ENCODE peak calls at places on chromosomes 12 and 14, in six cellular contexts. V, L, I, K, S and D are unnamed samples. For H3K36me3, the result is how much of the 10 kb centered on the place peaks cover.

GRCh38 chr14:61562321-61563161 is 132.8 kb upstream of the HIF1A start:
- DNase-seq in V (no peak), L (peak), I (peak), K (no peak), S (no peak), D (peak)

GRCh38 chr12:74317078-74317581 is 220.5 kb upstream of the ATXN7L3B start:
- DNase-seq in V (peak), L (no peak), I (no peak), K (peak), S (no peak), D (peak)

GRCh38 chr12:1842905-1843640 is 22.7 kb downstream of the LRTM2 start:
- DNase-seq in V (no peak), L (no peak), I (no peak), K (no peak), S (peak), D (no peak)

GRCh38 chr12:79690156-79690605 is 583 bp downstream of the PAWR start:
- DNase-seq in V (peak), L (peak), I (peak), K (no peak), S (peak), D (peak)

GRCh38 chr14:98957211-98958047 is 314.6 kb downstream of the BCL11B start:
- DNase-seq in V (no peak), L (no peak), I (peak), K (no peak), S (peak), D (no peak)

GRCh38 chr12:7042847-7043246 is 17.7 kb upstream of the C1S start:
- DNase-seq in V (no peak), L (peak), I (no peak), K (peak), S (no peak), D (peak)

GRCh38 chr14:50383618-50384225 is 13.0 kb downstream of the CDKL1 start:
- DNase-seq in V (no peak), L (no peak), I (no peak), K (peak), S (no peak), D (peak)

GRCh38 chr12:65162609-65163008 is 6.8 kb upstream of the LEMD3 start:
- DNase-seq in V (no peak), L (no peak), I (no peak), K (no peak), S (no peak), D (no peak)

GRCh38 chr14:35159742-35160409 is 37.5 kb downstream of the PRORP start:
- DNase-seq in V (no peak), L (peak), I (peak), K (no peak), S (no peak), D (peak)

DNA sequence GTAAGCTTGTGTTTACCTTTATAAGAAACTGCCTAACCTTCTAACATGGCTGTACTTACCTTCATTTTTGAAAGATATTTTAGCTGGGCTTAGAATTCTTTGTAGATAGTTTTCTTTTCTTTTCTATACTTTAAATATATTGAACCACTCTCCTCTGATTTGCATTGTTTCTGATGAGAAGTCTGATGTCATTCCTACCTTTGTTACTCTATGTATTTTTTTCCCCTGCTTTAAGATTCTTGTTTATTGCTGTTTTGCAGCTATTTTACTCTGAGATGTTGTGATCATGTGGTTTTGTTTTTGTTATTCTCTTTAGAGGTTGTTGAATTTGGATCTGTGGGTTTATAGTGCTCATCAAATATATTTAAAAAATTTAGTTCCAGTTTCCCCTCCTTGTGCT is 31.8 kb downstream of the CNOT2 start:
- DNase-seq in V (no peak), L (no peak), I (no peak), K (no peak), S (no peak), D (no peak)
- H3K36me3 ChIP-seq in V (under half), L (under half), I (under half), K (under half), S (under half), D (under half)

GRCh38 chr12:92108651-92109050 is 37.0 kb downstream of the BTG1 start:
- DNase-seq in V (no peak), L (peak), I (no peak), K (peak), S (no peak), D (peak)

GRCh38 chr12:92109613-92110012 is 36.0 kb downstream of the BTG1 start:
- DNase-seq in V (no peak), L (no peak), I (no peak), K (no peak), S (no peak), D (no peak)

GRCh38 chr12:92107094-92107493 is 38.6 kb downstream of the BTG1 start:
- DNase-seq in V (no peak), L (no peak), I (no peak), K (peak), S (no peak), D (no peak)

GRCh38 chr12:92105676-92106075 is 40.0 kb downstream of the BTG1 start:
- DNase-seq in V (no peak), L (no peak), I (no peak), K (no peak), S (no peak), D (no peak)

GRCh38 chr12:92107621-92108131 is 38.0 kb downstream of the BTG1 start:
- DNase-seq in V (peak), L (no peak), I (no peak), K (peak), S (no peak), D (peak)
- H3K23ac ChIP-seq in V (no peak), L (peak), I (no peak), K (no peak), S (no peak), D (no peak)

GRCh38 chr14:51822499-51822898 is 37.9 kb upstream of the GNG2 start:
- DNase-seq in V (no peak), L (no peak), I (no peak), K (no peak), S (no peak), D (no peak)

GRCh38 chr14:51824191-51824590 is 36.2 kb upstream of the GNG2 start:
- DNase-seq in V (no peak), L (no peak), I (no peak), K (no peak), S (no peak), D (no peak)

GRCh38 chr14:51823706-51824105 is 36.7 kb upstream of the GNG2 start:
- DNase-seq in V (no peak), L (peak), I (no peak), K (no peak), S (no peak), D (no peak)

GRCh38 chr14:51825926-51826325 is 34.5 kb upstream of the GNG2 start:
- DNase-seq in V (no peak), L (no peak), I (no peak), K (no peak), S (no peak), D (no peak)

GRCh38 chr14:51828017-51828797 is 32.2 kb upstream of the GNG2 start:
- DNase-seq in V (no peak), L (peak), I (no peak), K (peak), S (no peak), D (peak)
- H3K36me3 ChIP-seq in V (under half), L (under half), I (under half), K (under half), S (under half), D (under half)

GRCh38 chr12:120116792-120117651 is 469 bp upstream of the RAB35 start:
- DNase-seq in V (peak), L (peak), I (peak), K (peak), S (peak), D (peak)

GRCh38 chr12:120117961-120118709 is 1.6 kb upstream of the RAB35 start:
- DNase-seq in V (no peak), L (peak), I (no peak), K (peak), S (no peak), D (peak)

GRCh38 chr12:120115692-120116442 is 686 bp downstream of the RAB35 start:
- DNase-seq in V (no peak), L (peak), I (no peak), K (peak), S (peak), D (peak)

GRCh38 chr12:120115066-120115465 is 1.5 kb downstream of the RAB35 start:
- DNase-seq in V (no peak), L (no peak), I (no peak), K (no peak), S (no peak), D (no peak)

GRCh38 chr12:120116443-120116791 is at the start of gene RAB35:
- DNase-seq in V (no peak), L (no peak), I (no peak), K (no peak), S (no peak), D (no peak)
- H3K23ac ChIP-seq in V (peak), L (peak), I (no peak), K (peak), S (no peak), D (no peak)

GRCh38 chr14:72942934-72943333 is 16.7 kb downstream of the DCAF4 start:
- DNase-seq in V (no peak), L (no peak), I (no peak), K (no peak), S (no peak), D (no peak)
- H3K36me3 ChIP-seq in V (under half), L (under half), I (half or more), K (under half), S (under half), D (half or more)

GRCh38 chr12:19140381-19141236 is 11.1 kb downstream of the PLEKHA5 start:
- DNase-seq in V (no peak), L (no peak), I (no peak), K (no peak), S (no peak), D (peak)

GRCh38 chr12:19148860-19149259 is 19.3 kb downstream of the PLEKHA5 start:
- DNase-seq in V (no peak), L (no peak), I (no peak), K (no peak), S (no peak), D (no peak)

GRCh38 chr12:19142499-19142898 is 13.0 kb downstream of the PLEKHA5 start:
- DNase-seq in V (no peak), L (no peak), I (no peak), K (no peak), S (no peak), D (no peak)

GRCh38 chr12:19144287-19144686 is 14.8 kb downstream of the PLEKHA5 start:
- DNase-seq in V (no peak), L (no peak), I (no peak), K (no peak), S (no peak), D (no peak)

DNA sequence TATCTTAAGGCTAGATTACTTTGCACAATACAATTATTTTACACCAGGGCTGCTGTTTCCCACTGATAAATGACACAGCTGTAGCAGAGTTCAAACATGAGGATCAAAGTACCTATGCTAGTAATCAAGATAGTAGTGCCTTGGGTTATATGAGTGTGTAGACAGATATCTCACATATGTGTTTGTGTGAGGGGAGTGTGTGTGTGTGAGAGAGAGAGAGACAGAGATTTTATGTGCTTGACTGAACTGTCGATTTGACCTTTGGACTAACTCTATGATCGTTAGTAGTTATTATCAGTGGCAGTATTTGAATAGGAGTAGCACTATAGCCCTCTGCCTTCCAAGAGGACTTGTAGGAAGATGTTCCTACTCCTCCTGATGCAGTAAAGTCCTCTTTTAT is 15.5 kb downstream of the PLEKHA5 start:
- DNase-seq in V (no peak), L (no peak), I (no peak), K (no peak), S (no peak), D (no peak)
- H3K23ac ChIP-seq in V (no peak), L (no peak), I (no peak), K (no peak), S (no peak), D (no peak)

GRCh38 chr12:124876171-124876570 is 12.5 kb upstream of the SCARB1 start:
- DNase-seq in V (no peak), L (no peak), I (no peak), K (no peak), S (no peak), D (no peak)
- H3K36me3 ChIP-seq in V (under half), L (under half), I (under half), K (under half), S (under half), D (under half)

DNA sequence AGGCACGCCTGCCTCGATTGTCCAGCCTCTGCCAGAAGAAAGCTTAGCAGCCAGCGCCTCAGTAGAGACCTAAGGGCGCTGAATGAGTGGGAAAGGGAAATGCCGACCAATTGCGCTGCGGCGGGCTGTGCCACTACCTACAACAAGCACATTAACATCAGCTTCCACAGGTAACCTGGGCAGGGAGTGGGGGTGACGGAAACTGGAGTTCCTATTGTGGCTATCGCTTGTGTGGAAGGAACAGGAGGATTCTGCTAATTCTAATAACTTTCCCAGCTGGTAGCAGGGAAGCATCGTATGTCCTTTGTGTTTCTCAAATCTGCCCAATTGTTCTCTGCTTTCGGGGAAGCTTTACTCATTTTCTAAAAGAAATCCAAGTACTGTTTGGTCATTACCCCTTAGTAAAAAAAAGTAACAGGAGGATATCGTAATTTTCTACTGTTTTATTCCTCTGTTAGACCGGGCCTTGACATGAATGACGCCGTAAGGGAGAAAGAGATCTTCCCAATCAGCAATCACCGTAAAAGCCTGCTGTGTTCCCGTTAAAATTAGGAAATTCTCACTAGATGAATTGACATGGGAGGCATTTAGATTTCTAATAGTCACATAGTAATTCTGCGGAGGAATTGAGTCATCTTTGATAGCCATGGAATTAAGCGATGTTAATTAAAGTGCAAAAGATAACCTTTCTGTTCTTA is 459 bp downstream of the THAP2 start:
- DNase-seq in V (no peak), L (peak), I (no peak), K (no peak), S (no peak), D (no peak)
- H3K23ac ChIP-seq in V (no peak), L (peak), I (no peak), K (peak), S (no peak), D (no peak)